ENCODE peak calls at places on chromosomes 6 and 20, in nine cellular contexts. One of them, this sample, is unnamed.
A peak's percentile ranks its signal among the peaks of the same experiment; 100 is the strongest.

GRCh38 chr6:14288910-14289309 is 171.3 kb downstream of the CD83 start:
- DNase-seq in right cardiac atrium: no peak
- DNase-seq in naive thymus-derived CD8-positive, alpha-beta T cell: no peak
- DNase-seq in epithelial cell of proximal tubule: no peak
- DNase-seq in heart left ventricle: no peak
- DNase-seq in SK-N-DZ: no peak
- DNase-seq in AG08395: no peak
- DNase-seq in NCI-H524: no peak
- DNase-seq in activated naive CD4-positive, alpha-beta T cell treated with anti-CD3 and anti-CD28 coated beads, Interleukin-2, amount 50 U/mL, for 72 hours: no peak
- DNase-seq in this sample: no peak

GRCh38 chr6:157763129-157763893 is 59.7 kb upstream of the SNX9 start:
- DNase-seq in right cardiac atrium: peak; percentile 70
- DNase-seq in naive thymus-derived CD8-positive, alpha-beta T cell: peak; percentile 54
- DNase-seq in epithelial cell of proximal tubule: peak; percentile 91
- DNase-seq in heart left ventricle: peak; percentile 55
- DNase-seq in SK-N-DZ: no peak
- DNase-seq in AG08395: peak; percentile 31
- DNase-seq in NCI-H524: no peak
- DNase-seq in activated naive CD4-positive, alpha-beta T cell treated with anti-CD3 and anti-CD28 coated beads, Interleukin-2, amount 50 U/mL, for 72 hours: peak; percentile 79
- DNase-seq in this sample: no peak

GRCh38 chr6:112189494-112189893 is 64.9 kb downstream of the LAMA4 start:
- DNase-seq in right cardiac atrium: no peak
- DNase-seq in naive thymus-derived CD8-positive, alpha-beta T cell: no peak
- DNase-seq in epithelial cell of proximal tubule: peak; percentile 47
- DNase-seq in heart left ventricle: no peak
- DNase-seq in SK-N-DZ: no peak
- DNase-seq in AG08395: peak; percentile 21
- DNase-seq in NCI-H524: no peak
- DNase-seq in activated naive CD4-positive, alpha-beta T cell treated with anti-CD3 and anti-CD28 coated beads, Interleukin-2, amount 50 U/mL, for 72 hours: no peak
- DNase-seq in this sample: no peak

GRCh38 chr6:131867744-131868143 is 59.9 kb downstream of the ENPP1 start:
- DNase-seq in right cardiac atrium: no peak
- DNase-seq in naive thymus-derived CD8-positive, alpha-beta T cell: no peak
- DNase-seq in epithelial cell of proximal tubule: no peak
- DNase-seq in heart left ventricle: no peak
- DNase-seq in SK-N-DZ: no peak
- DNase-seq in AG08395: no peak
- DNase-seq in NCI-H524: no peak
- DNase-seq in activated naive CD4-positive, alpha-beta T cell treated with anti-CD3 and anti-CD28 coated beads, Interleukin-2, amount 50 U/mL, for 72 hours: no peak
- DNase-seq in this sample: no peak

GRCh38 chr6:32932132-32932868 is 8.5 kb downstream of the HLA-DMB start:
- DNase-seq in right cardiac atrium: no peak
- DNase-seq in naive thymus-derived CD8-positive, alpha-beta T cell: no peak
- DNase-seq in epithelial cell of proximal tubule: no peak
- DNase-seq in heart left ventricle: no peak
- DNase-seq in SK-N-DZ: no peak
- DNase-seq in AG08395: peak; percentile 33
- DNase-seq in NCI-H524: no peak
- DNase-seq in activated naive CD4-positive, alpha-beta T cell treated with anti-CD3 and anti-CD28 coated beads, Interleukin-2, amount 50 U/mL, for 72 hours: no peak
- DNase-seq in this sample: no peak

GRCh38 chr6:170087946-170088348 is 202.9 kb downstream of the DLL1 start:
- DNase-seq in right cardiac atrium: no peak
- DNase-seq in naive thymus-derived CD8-positive, alpha-beta T cell: peak; percentile 19
- DNase-seq in epithelial cell of proximal tubule: no peak
- DNase-seq in heart left ventricle: no peak
- DNase-seq in SK-N-DZ: no peak
- DNase-seq in AG08395: no peak
- DNase-seq in NCI-H524: no peak
- DNase-seq in activated naive CD4-positive, alpha-beta T cell treated with anti-CD3 and anti-CD28 coated beads, Interleukin-2, amount 50 U/mL, for 72 hours: peak; percentile 82
- DNase-seq in this sample: no peak

GRCh38 chr6:138891255-138891986 is 95.5 kb downstream of the ECT2L start:
- DNase-seq in right cardiac atrium: no peak
- DNase-seq in naive thymus-derived CD8-positive, alpha-beta T cell: no peak
- DNase-seq in epithelial cell of proximal tubule: no peak
- DNase-seq in heart left ventricle: no peak
- DNase-seq in SK-N-DZ: no peak
- DNase-seq in AG08395: no peak
- DNase-seq in NCI-H524: no peak
- DNase-seq in activated naive CD4-positive, alpha-beta T cell treated with anti-CD3 and anti-CD28 coated beads, Interleukin-2, amount 50 U/mL, for 72 hours: no peak
- DNase-seq in this sample: no peak

GRCh38 chr6:127190552-127190951 is 72.1 kb downstream of the RSPO3 start:
- DNase-seq in right cardiac atrium: no peak
- DNase-seq in naive thymus-derived CD8-positive, alpha-beta T cell: no peak
- DNase-seq in epithelial cell of proximal tubule: no peak
- DNase-seq in heart left ventricle: no peak
- DNase-seq in SK-N-DZ: peak; percentile 20
- DNase-seq in AG08395: peak; percentile 40
- DNase-seq in NCI-H524: peak; percentile 52
- DNase-seq in activated naive CD4-positive, alpha-beta T cell treated with anti-CD3 and anti-CD28 coated beads, Interleukin-2, amount 50 U/mL, for 72 hours: no peak
- DNase-seq in this sample: peak; percentile 32

GRCh38 chr6:71294121-71294523 is 5.5 kb downstream of the OGFRL1 start:
- DNase-seq in right cardiac atrium: no peak
- DNase-seq in naive thymus-derived CD8-positive, alpha-beta T cell: no peak
- DNase-seq in epithelial cell of proximal tubule: no peak
- DNase-seq in heart left ventricle: no peak
- DNase-seq in SK-N-DZ: no peak
- DNase-seq in AG08395: peak; percentile 89
- DNase-seq in NCI-H524: no peak
- DNase-seq in activated naive CD4-positive, alpha-beta T cell treated with anti-CD3 and anti-CD28 coated beads, Interleukin-2, amount 50 U/mL, for 72 hours: no peak
- DNase-seq in this sample: no peak

GRCh38 chr6:157946865-157947532 is 34.7 kb upstream of the SYNJ2 start:
- DNase-seq in right cardiac atrium: no peak
- DNase-seq in naive thymus-derived CD8-positive, alpha-beta T cell: peak; percentile 25
- DNase-seq in epithelial cell of proximal tubule: no peak
- DNase-seq in heart left ventricle: no peak
- DNase-seq in SK-N-DZ: peak; percentile 50
- DNase-seq in AG08395: peak; percentile 14
- DNase-seq in NCI-H524: peak; percentile 62
- DNase-seq in activated naive CD4-positive, alpha-beta T cell treated with anti-CD3 and anti-CD28 coated beads, Interleukin-2, amount 50 U/mL, for 72 hours: no peak
- DNase-seq in this sample: peak; percentile 51

GRCh38 chr6:113642714-113643442 is 214.3 kb upstream of the MARCKS start:
- DNase-seq in right cardiac atrium: no peak
- DNase-seq in naive thymus-derived CD8-positive, alpha-beta T cell: no peak
- DNase-seq in epithelial cell of proximal tubule: no peak
- DNase-seq in heart left ventricle: peak; percentile 24
- DNase-seq in SK-N-DZ: peak; percentile 64
- DNase-seq in AG08395: no peak
- DNase-seq in NCI-H524: peak; percentile 19
- DNase-seq in activated naive CD4-positive, alpha-beta T cell treated with anti-CD3 and anti-CD28 coated beads, Interleukin-2, amount 50 U/mL, for 72 hours: no peak
- DNase-seq in this sample: no peak

GRCh38 chr6:73523434-73524123 is 2.7 kb upstream of the EEF1A1 start:
- DNase-seq in right cardiac atrium: peak; percentile 79
- DNase-seq in naive thymus-derived CD8-positive, alpha-beta T cell: peak; percentile 62
- DNase-seq in epithelial cell of proximal tubule: no peak
- DNase-seq in heart left ventricle: peak; percentile 61
- DNase-seq in SK-N-DZ: no peak
- DNase-seq in AG08395: peak; percentile 18
- DNase-seq in NCI-H524: peak; percentile 60
- DNase-seq in activated naive CD4-positive, alpha-beta T cell treated with anti-CD3 and anti-CD28 coated beads, Interleukin-2, amount 50 U/mL, for 72 hours: peak; percentile 89
- DNase-seq in this sample: no peak

GRCh38 chr20:13855613-13856012 is 70.8 kb downstream of the NDUFAF5 start:
- DNase-seq in right cardiac atrium: no peak
- DNase-seq in naive thymus-derived CD8-positive, alpha-beta T cell: no peak
- DNase-seq in epithelial cell of proximal tubule: no peak
- DNase-seq in heart left ventricle: no peak
- DNase-seq in SK-N-DZ: no peak
- DNase-seq in AG08395: no peak
- DNase-seq in NCI-H524: no peak
- DNase-seq in activated naive CD4-positive, alpha-beta T cell treated with anti-CD3 and anti-CD28 coated beads, Interleukin-2, amount 50 U/mL, for 72 hours: no peak
- DNase-seq in this sample: no peak

GRCh38 chr6:125041740-125042459 is 79.7 kb downstream of the RNF217 start:
- DNase-seq in right cardiac atrium: no peak
- DNase-seq in naive thymus-derived CD8-positive, alpha-beta T cell: no peak
- DNase-seq in epithelial cell of proximal tubule: no peak
- DNase-seq in heart left ventricle: no peak
- DNase-seq in SK-N-DZ: no peak
- DNase-seq in AG08395: peak; percentile 52
- DNase-seq in NCI-H524: no peak
- DNase-seq in activated naive CD4-positive, alpha-beta T cell treated with anti-CD3 and anti-CD28 coated beads, Interleukin-2, amount 50 U/mL, for 72 hours: no peak
- DNase-seq in this sample: no peak

GRCh38 chr20:35339007-35339406 is 46.8 kb upstream of the FAM83C start:
- DNase-seq in right cardiac atrium: no peak
- DNase-seq in naive thymus-derived CD8-positive, alpha-beta T cell: no peak
- DNase-seq in epithelial cell of proximal tubule: no peak
- DNase-seq in heart left ventricle: no peak
- DNase-seq in SK-N-DZ: no peak
- DNase-seq in AG08395: peak; percentile 87
- DNase-seq in NCI-H524: no peak
- DNase-seq in activated naive CD4-positive, alpha-beta T cell treated with anti-CD3 and anti-CD28 coated beads, Interleukin-2, amount 50 U/mL, for 72 hours: no peak
- DNase-seq in this sample: no peak

GRCh38 chr6:23563329-23563728 is 562.7 kb upstream of the NRSN1 start:
- DNase-seq in right cardiac atrium: no peak
- DNase-seq in naive thymus-derived CD8-positive, alpha-beta T cell: no peak
- DNase-seq in epithelial cell of proximal tubule: no peak
- DNase-seq in heart left ventricle: no peak
- DNase-seq in SK-N-DZ: no peak
- DNase-seq in AG08395: no peak
- DNase-seq in NCI-H524: no peak
- DNase-seq in activated naive CD4-positive, alpha-beta T cell treated with anti-CD3 and anti-CD28 coated beads, Interleukin-2, amount 50 U/mL, for 72 hours: no peak
- DNase-seq in this sample: no peak

GRCh38 chr6:147161974-147162495 is 42.2 kb upstream of the STXBP5 start:
- DNase-seq in right cardiac atrium: no peak
- DNase-seq in naive thymus-derived CD8-positive, alpha-beta T cell: no peak
- DNase-seq in epithelial cell of proximal tubule: no peak
- DNase-seq in heart left ventricle: no peak
- DNase-seq in SK-N-DZ: no peak
- DNase-seq in AG08395: no peak
- DNase-seq in NCI-H524: no peak
- DNase-seq in activated naive CD4-positive, alpha-beta T cell treated with anti-CD3 and anti-CD28 coated beads, Interleukin-2, amount 50 U/mL, for 72 hours: no peak
- DNase-seq in this sample: no peak

GRCh38 chr6:7921071-7921470 is 10.5 kb upstream of the TXNDC5 start:
- DNase-seq in right cardiac atrium: no peak
- DNase-seq in naive thymus-derived CD8-positive, alpha-beta T cell: no peak
- DNase-seq in epithelial cell of proximal tubule: no peak
- DNase-seq in heart left ventricle: no peak
- DNase-seq in SK-N-DZ: no peak
- DNase-seq in AG08395: no peak
- DNase-seq in NCI-H524: no peak
- DNase-seq in activated naive CD4-positive, alpha-beta T cell treated with anti-CD3 and anti-CD28 coated beads, Interleukin-2, amount 50 U/mL, for 72 hours: no peak
- DNase-seq in this sample: no peak

This sample was measured in D341Med.